ENCODE peak calls at places on chromosomes 1 and 21, in ten cellular contexts. K is neuronal stem cell; V is left ventricle myocardium inferior; R is neural progenitor cell; W is left lung; Z is CD4-positive, alpha-beta memory T cell; C is heart left ventricle; P is SJSA1; N is sigmoid colon; B is hepatocyte. S is an unnamed sample.

GRCh38 chr1:110477041-110477440 is 26.1 kb downstream of the PROK1 start:
- DNase-seq in K (no peak), V (no peak), R (no peak), W (no peak), Z (no peak), C (no peak), P (peak; percentile 20), N (no peak), B (peak; percentile 70), S (no peak)

GRCh38 chr21:45894891-45895777 is 86.4 kb upstream of the COL6A1 start:
- DNase-seq in K (no peak), V (no peak), R (no peak), W (no peak), Z (no peak), C (peak; percentile 20), P (no peak), N (no peak), B (no peak), S (no peak)

GRCh38 chr1:72000809-72001208 is 281.5 kb downstream of the NEGR1 start:
- DNase-seq in K (no peak), V (no peak), R (peak; percentile 19), W (no peak), Z (no peak), C (no peak), P (no peak), N (no peak), B (peak; percentile 16), S (no peak)

GRCh38 chr1:40831001-40831732 is 31.0 kb downstream of the CITED4 start:
- DNase-seq in K (no peak), V (no peak), R (no peak), W (no peak), Z (no peak), C (no peak), P (no peak), N (no peak), B (no peak), S (no peak)

GRCh38 chr1:162310337-162310736 is 66.3 kb downstream of the SPATA46 start:
- DNase-seq in K (no peak), V (no peak), R (no peak), W (no peak), Z (no peak), C (no peak), P (no peak), N (no peak), B (no peak), S (no peak)

GRCh38 chr1:163069142-163069541 is at the start of gene RGS4:
- DNase-seq in K (peak; percentile 81), V (peak; percentile 51), R (peak; percentile 93), W (no peak), Z (no peak), C (peak; percentile 64), P (peak; percentile 85), N (peak; percentile 79), B (peak; percentile 83), S (peak; percentile 71)

GRCh38 chr1:45329445-45329844 is 2.8 kb downstream of the HPDL start:
- DNase-seq in K (no peak), V (no peak), R (peak; percentile 21), W (no peak), Z (no peak), C (no peak), P (no peak), N (no peak), B (no peak), S (no peak)

GRCh38 chr1:151680812-151681211 is 35.8 kb downstream of the CELF3 start:
- DNase-seq in K (no peak), V (no peak), R (no peak), W (no peak), Z (no peak), C (no peak), P (peak; percentile 77), N (no peak), B (no peak), S (no peak)

GRCh38 chr1:113369040-113369439 is 21.3 kb upstream of the MAGI3 start:
- DNase-seq in K (no peak), V (no peak), R (no peak), W (no peak), Z (no peak), C (no peak), P (no peak), N (no peak), B (no peak), S (no peak)

GRCh38 chr1:89692601-89693503 is 59.9 kb downstream of the LRRC8C start:
- DNase-seq in K (no peak), V (no peak), R (no peak), W (no peak), Z (no peak), C (peak; percentile 39), P (peak; percentile 85), N (no peak), B (no peak), S (no peak)

GRCh38 chr1:84871181-84871580 is 21.8 kb downstream of the LPAR3 start:
- DNase-seq in K (no peak), V (no peak), R (no peak), W (no peak), Z (no peak), C (no peak), P (no peak), N (no peak), B (no peak), S (no peak)

GRCh38 chr1:10671090-10671489 is 125.4 kb downstream of the CASZ1 start:
- DNase-seq in K (no peak), V (no peak), R (no peak), W (no peak), Z (no peak), C (no peak), P (no peak), N (no peak), B (no peak), S (no peak)

GRCh38 chr1:154874465-154874864 is 4.4 kb upstream of the KCNN3 start:
- DNase-seq in K (no peak), V (no peak), R (no peak), W (no peak), Z (no peak), C (no peak), P (no peak), N (peak; percentile 15), B (no peak), S (no peak)

GRCh38 chr1:59446257-59446901 is 149.5 kb downstream of the FGGY start:
- DNase-seq in K (no peak), V (no peak), R (peak; percentile 3), W (no peak), Z (no peak), C (no peak), P (peak; percentile 38), N (peak; percentile 89), B (no peak), S (no peak)

DNA sequence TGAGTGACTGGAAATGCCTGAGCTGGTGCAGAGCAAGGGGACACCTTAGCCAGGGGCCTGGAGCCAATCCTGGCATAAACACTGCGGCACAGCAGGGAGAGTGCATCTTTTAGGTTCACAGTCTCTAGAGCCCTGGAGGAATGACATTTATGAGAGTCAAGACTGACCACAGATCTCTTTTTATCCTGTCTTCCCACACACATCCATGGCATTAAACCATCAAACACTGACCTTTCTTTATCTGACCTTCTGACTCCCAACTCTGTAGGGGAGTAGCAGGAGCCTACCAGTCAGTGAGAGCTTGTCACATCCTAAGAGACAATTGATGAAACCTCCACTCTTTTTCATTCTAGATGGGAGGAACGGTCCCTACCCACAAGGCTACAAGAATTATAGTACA is 7.9 kb downstream of the CD34 start:
- DNase-seq in K (no peak), V (no peak), R (no peak), W (no peak), Z (no peak), C (no peak), P (no peak), N (no peak), B (no peak), S (no peak)
- H3K9me3 ChIP-seq in K (no peaks in the 10 kb centered on the region), V (no peaks in the 10 kb centered on the region), R (no peaks in the 10 kb centered on the region), W (no peaks in the 10 kb centered on the region), Z (no peaks in the 10 kb centered on the region), C (no peaks in the 10 kb centered on the region), P (no peaks in the 10 kb centered on the region), N (no peaks in the 10 kb centered on the region), B (no peaks in the 10 kb centered on the region), S (no peaks in the 10 kb centered on the region)

DNA sequence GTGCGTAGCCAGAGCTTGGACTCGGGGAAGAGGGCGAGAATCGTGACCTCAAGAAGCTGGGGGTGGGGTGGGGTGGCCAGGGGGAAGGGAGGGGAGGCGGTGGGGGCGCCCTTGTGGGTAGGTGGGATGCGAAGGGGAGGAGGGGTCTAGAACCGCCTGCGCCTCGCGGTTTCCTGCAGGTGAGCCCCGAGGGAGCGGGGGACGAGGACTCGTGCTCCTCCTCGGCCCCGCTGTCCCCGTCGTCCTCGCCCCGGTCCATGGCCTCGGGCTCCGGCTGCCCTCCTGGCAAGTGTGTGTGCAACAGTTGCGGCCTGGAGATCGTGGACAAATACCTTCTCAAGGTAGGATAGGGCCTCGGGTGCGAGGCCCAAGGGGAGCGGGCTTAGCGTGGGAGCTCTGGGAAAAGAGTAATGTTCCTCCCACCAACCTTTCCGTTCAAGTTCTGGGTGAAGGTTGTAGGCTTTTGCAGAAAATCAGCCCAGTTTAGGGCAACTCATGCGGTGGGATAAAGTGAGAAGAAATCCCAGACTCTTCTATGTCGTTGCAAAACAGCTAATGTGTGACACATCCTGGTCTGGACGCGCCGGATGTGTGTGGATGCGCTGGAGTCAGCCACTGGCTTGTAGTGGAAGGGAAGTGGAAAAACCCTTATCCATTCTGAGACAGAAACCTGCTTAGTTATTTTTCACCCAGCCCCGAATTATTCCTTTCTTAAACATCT is 2.9 kb downstream of the LHX8 start:
- DNase-seq in K (no peak), V (no peak), R (peak; percentile 39), W (no peak), Z (no peak), C (no peak), P (peak; percentile 77), N (peak; percentile 61), B (peak; percentile 29), S (no peak)
- H3K4me3 ChIP-seq in K (no peak overlapping the region), V (peak overlapping the region; percentile 50), R (peak overlapping the region; percentile 54), W (no peak overlapping the region), Z (no peak overlapping the region), C (no peak overlapping the region), P (peak overlapping the region; percentile 61), N (no peak overlapping the region), B (no peak overlapping the region), S (no peak overlapping the region)

GRCh38 chr1:80244366-80244765 is 1237.8 kb upstream of the ADGRL4 start:
- DNase-seq in K (no peak), V (no peak), R (no peak), W (no peak), Z (no peak), C (no peak), P (no peak), N (no peak), B (no peak), S (no peak)
- H3K9me3 ChIP-seq in K (no peaks in the 10 kb centered on the region), V (peaks cover 4% of the 10 kb centered on the region), R (no peaks in the 10 kb centered on the region), W (no peaks in the 10 kb centered on the region), Z (no peaks in the 10 kb centered on the region), C (no peaks in the 10 kb centered on the region), P (peaks cover 3% of the 10 kb centered on the region), N (no peaks in the 10 kb centered on the region), B (peaks cover 4% of the 10 kb centered on the region), S (no peaks in the 10 kb centered on the region)

DNA sequence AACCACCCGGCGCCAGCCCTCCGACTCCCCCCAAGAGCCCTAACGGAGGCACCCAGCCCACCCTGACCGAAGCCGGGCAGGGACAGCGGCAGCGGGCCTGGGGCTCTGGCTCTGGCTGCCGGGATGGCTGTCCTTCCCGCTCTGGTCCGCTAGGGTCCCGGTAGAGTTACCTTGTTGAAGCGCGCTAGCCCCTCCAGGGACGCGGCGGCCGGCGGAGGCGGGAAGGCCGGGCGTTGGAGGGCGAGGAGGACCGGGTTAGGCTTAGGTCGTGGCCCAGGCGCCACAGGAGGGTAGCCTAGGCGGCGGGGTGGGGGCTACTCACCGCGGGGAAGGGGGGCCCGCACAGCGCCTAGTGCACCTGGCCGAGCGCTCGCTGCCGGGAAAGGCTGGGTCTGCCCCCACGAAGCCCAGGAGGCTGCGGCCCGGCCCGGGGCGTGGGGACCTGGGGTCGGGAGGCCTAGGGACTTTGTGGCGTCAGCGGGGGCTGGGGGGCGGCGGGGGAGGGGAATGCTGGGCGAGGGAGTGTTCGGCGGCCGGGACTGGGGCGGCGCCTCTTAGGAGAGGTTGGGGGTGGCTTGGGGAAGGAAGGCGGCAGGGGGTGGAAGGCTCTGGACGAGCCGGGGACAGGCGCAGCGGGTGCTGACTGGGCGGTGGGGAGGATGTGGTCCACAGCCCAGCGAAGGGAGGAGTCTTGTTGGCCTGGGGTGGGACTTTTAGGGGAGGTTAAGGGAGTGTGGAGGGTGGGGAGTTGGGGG is at the start of gene TRIM17:
- DNase-seq in K (peak; percentile 69), V (no peak), R (peak; percentile 91), W (peak; percentile 43), Z (peak; percentile 19), C (no peak), P (no peak), N (no peak), B (peak; percentile 77), S (no peak)
- H3K4me3 ChIP-seq in K (no peak within 1 kb of the TSS), V (peak within 1 kb of the TSS; percentile 64), R (peak within 1 kb of the TSS; percentile 58), W (peak within 1 kb of the TSS; percentile 28), Z (no peak within 1 kb of the TSS), C (peak within 1 kb of the TSS; percentile 50), P (no peak within 1 kb of the TSS), N (peak within 1 kb of the TSS; percentile 21), B (peak within 1 kb of the TSS; percentile 78), S (peak within 1 kb of the TSS; percentile 32)

S was measured in tibial artery.